ENCODE peak calls at places on chromosomes 7 and 10, in nine cellular contexts. One of them, this sample, is unnamed. For H4K20me1, the result is how much of the 10 kb centered on the place peaks cover.

GRCh38 chr7:103731169-103731568 is 258.3 kb downstream of the RELN start:
- DNase-seq in GM12878: no peak
- DNase-seq in fibroblast of lung: no peak
- DNase-seq in PC-9: no peak
- DNase-seq in SK-N-SH: no peak
- DNase-seq in IMR-90: no peak
- DNase-seq in H1: no peak
- DNase-seq in neural progenitor cell: no peak
- DNase-seq in GM23338: no peak
- DNase-seq in this sample: no peak

GRCh38 chr7:139602143-139602722 is 78.7 kb downstream of the CLEC2L start:
- DNase-seq in GM12878: no peak
- DNase-seq in fibroblast of lung: peak
- DNase-seq in PC-9: no peak
- DNase-seq in SK-N-SH: peak
- DNase-seq in IMR-90: peak
- DNase-seq in H1: no peak
- DNase-seq in neural progenitor cell: peak
- DNase-seq in GM23338: peak
- DNase-seq in this sample: peak

GRCh38 chr7:1742555-1743303 is 72.7 kb downstream of the ELFN1 start:
- DNase-seq in GM12878: no peak
- DNase-seq in fibroblast of lung: peak
- DNase-seq in PC-9: no peak
- DNase-seq in SK-N-SH: peak
- DNase-seq in IMR-90: peak
- DNase-seq in H1: no peak
- DNase-seq in neural progenitor cell: no peak
- DNase-seq in GM23338: no peak
- DNase-seq in this sample: no peak

GRCh38 chr10:101043356-101043707 is 12.3 kb downstream of the SFXN3 start:
- DNase-seq in GM12878: no peak
- DNase-seq in fibroblast of lung: no peak
- DNase-seq in PC-9: no peak
- DNase-seq in SK-N-SH: no peak
- DNase-seq in IMR-90: no peak
- DNase-seq in H1: no peak
- DNase-seq in neural progenitor cell: no peak
- DNase-seq in GM23338: no peak
- DNase-seq in this sample: no peak

GRCh38 chr7:2131341-2131740 is 101.4 kb downstream of the MAD1L1 start:
- DNase-seq in GM12878: no peak
- DNase-seq in fibroblast of lung: no peak
- DNase-seq in PC-9: no peak
- DNase-seq in SK-N-SH: no peak
- DNase-seq in IMR-90: no peak
- DNase-seq in H1: no peak
- DNase-seq in neural progenitor cell: no peak
- DNase-seq in GM23338: no peak
- DNase-seq in this sample: no peak

GRCh38 chr7:55546826-55547225 is 25.5 kb downstream of the VOPP1 start:
- DNase-seq in GM12878: no peak
- DNase-seq in fibroblast of lung: peak
- DNase-seq in PC-9: peak
- DNase-seq in SK-N-SH: peak
- DNase-seq in IMR-90: peak
- DNase-seq in H1: no peak
- DNase-seq in neural progenitor cell: no peak
- DNase-seq in GM23338: no peak
- DNase-seq in this sample: no peak

GRCh38 chr7:43735802-43736603 is 6.7 kb upstream of the COA1 start:
- DNase-seq in GM12878: peak
- DNase-seq in fibroblast of lung: peak
- DNase-seq in PC-9: no peak
- DNase-seq in SK-N-SH: no peak
- DNase-seq in IMR-90: peak
- DNase-seq in H1: no peak
- DNase-seq in neural progenitor cell: no peak
- DNase-seq in GM23338: no peak
- DNase-seq in this sample: no peak

GRCh38 chr10:79475877-79476276 is 30.5 kb upstream of the ZCCHC24 start:
- DNase-seq in GM12878: no peak
- DNase-seq in fibroblast of lung: no peak
- DNase-seq in PC-9: no peak
- DNase-seq in SK-N-SH: no peak
- DNase-seq in IMR-90: no peak
- DNase-seq in H1: no peak
- DNase-seq in neural progenitor cell: no peak
- DNase-seq in GM23338: no peak
- DNase-seq in this sample: no peak

GRCh38 chr10:75048669-75049098 is 62.8 kb upstream of the SAMD8 start:
- DNase-seq in GM12878: no peak
- DNase-seq in fibroblast of lung: no peak
- DNase-seq in PC-9: no peak
- DNase-seq in SK-N-SH: no peak
- DNase-seq in IMR-90: peak
- DNase-seq in H1: no peak
- DNase-seq in neural progenitor cell: no peak
- DNase-seq in GM23338: no peak
- DNase-seq in this sample: no peak

GRCh38 chr7:79401254-79401653 is 52.2 kb downstream of the MAGI2 start:
- DNase-seq in GM12878: no peak
- DNase-seq in fibroblast of lung: no peak
- DNase-seq in PC-9: no peak
- DNase-seq in SK-N-SH: no peak
- DNase-seq in IMR-90: no peak
- DNase-seq in H1: no peak
- DNase-seq in neural progenitor cell: no peak
- DNase-seq in GM23338: no peak
- DNase-seq in this sample: no peak

GRCh38 chr7:90842430-90842788 is 246.3 kb downstream of the CDK14 start:
- DNase-seq in GM12878: no peak
- DNase-seq in fibroblast of lung: no peak
- DNase-seq in PC-9: no peak
- DNase-seq in SK-N-SH: no peak
- DNase-seq in IMR-90: no peak
- DNase-seq in H1: no peak
- DNase-seq in neural progenitor cell: no peak
- DNase-seq in GM23338: no peak
- DNase-seq in this sample: peak

DNA sequence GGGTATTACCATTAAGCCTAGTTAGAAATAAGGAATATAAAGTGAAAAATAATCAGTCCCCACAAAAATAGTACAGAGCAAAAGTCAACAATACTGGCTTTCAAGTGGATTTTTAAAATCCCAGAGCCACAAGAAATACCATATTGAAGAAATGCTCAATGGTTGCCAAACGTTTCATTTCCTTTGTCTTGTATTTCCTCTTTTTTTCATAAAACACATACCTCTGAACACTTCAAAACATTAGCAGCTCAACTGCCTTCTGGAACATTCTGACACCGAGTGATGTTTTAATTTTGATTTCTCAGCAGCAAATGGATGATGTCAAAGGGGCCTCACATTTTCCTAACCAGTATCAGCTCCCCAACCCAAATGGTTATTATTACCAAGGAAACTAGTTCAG is 10.5 kb downstream of the NOD1 start:
- DNase-seq in GM12878: no peak
- DNase-seq in fibroblast of lung: no peak
- DNase-seq in PC-9: no peak
- DNase-seq in SK-N-SH: no peak
- DNase-seq in IMR-90: no peak
- DNase-seq in H1: no peak
- DNase-seq in neural progenitor cell: no peak
- DNase-seq in GM23338: no peak
- DNase-seq in this sample: peak
- H3K4me3 ChIP-seq in GM12878: no peak
- H3K4me3 ChIP-seq in fibroblast of lung: no peak
- H3K4me3 ChIP-seq in PC-9: no peak
- H3K4me3 ChIP-seq in SK-N-SH: no peak
- H3K4me3 ChIP-seq in IMR-90: no peak
- H3K4me3 ChIP-seq in H1: no peak
- H3K4me3 ChIP-seq in neural progenitor cell: no peak
- H3K4me3 ChIP-seq in GM23338: no peak
- H3K4me3 ChIP-seq in this sample: no peak

GRCh38 chr10:107056160-107056559 is 108.3 kb downstream of the SORCS1 start:
- DNase-seq in GM12878: no peak
- DNase-seq in fibroblast of lung: no peak
- DNase-seq in PC-9: no peak
- DNase-seq in SK-N-SH: no peak
- DNase-seq in IMR-90: no peak
- DNase-seq in H1: no peak
- DNase-seq in neural progenitor cell: no peak
- DNase-seq in GM23338: no peak
- DNase-seq in this sample: no peak
- H3K4me2 ChIP-seq in GM12878: no peak
- H3K4me2 ChIP-seq in fibroblast of lung: no peak
- H3K4me2 ChIP-seq in PC-9: no peak
- H3K4me2 ChIP-seq in SK-N-SH: no peak
- H3K4me2 ChIP-seq in IMR-90: no peak
- H3K4me2 ChIP-seq in H1: no peak
- H3K4me2 ChIP-seq in neural progenitor cell: no peak
- H3K4me2 ChIP-seq in GM23338: no peak
- H3K4me2 ChIP-seq in this sample: no peak

DNA sequence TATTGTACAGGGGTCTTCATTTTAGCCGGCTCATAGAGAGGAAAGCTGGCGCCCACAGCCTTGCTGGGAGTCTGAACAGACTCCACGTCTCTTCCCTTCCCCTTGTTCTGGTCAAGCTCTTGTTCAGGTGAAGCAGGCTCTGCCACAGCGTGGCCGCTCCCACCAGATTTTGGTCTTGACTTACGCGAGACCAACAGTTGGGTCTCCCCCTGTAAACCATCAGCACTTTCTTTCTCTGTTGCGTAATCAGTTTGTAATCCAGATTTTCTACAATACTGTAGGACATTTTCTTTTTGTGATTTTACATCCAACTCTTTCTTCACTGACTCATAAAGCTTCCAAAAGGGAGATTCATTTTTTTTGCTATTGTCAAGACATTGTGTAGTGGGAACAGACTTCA is 10.9 kb downstream of the MKI67 start:
- DNase-seq in GM12878: no peak
- DNase-seq in fibroblast of lung: no peak
- DNase-seq in PC-9: no peak
- DNase-seq in SK-N-SH: no peak
- DNase-seq in IMR-90: no peak
- DNase-seq in H1: no peak
- DNase-seq in neural progenitor cell: no peak
- DNase-seq in GM23338: no peak
- DNase-seq in this sample: no peak
- H4K20me1 ChIP-seq in GM12878: under half
- H4K20me1 ChIP-seq in fibroblast of lung: under half
- H4K20me1 ChIP-seq in PC-9: under half
- H4K20me1 ChIP-seq in SK-N-SH: under half
- H4K20me1 ChIP-seq in IMR-90: under half
- H4K20me1 ChIP-seq in H1: under half
- H4K20me1 ChIP-seq in neural progenitor cell: under half
- H4K20me1 ChIP-seq in GM23338: under half
- H4K20me1 ChIP-seq in this sample: under half

DNA sequence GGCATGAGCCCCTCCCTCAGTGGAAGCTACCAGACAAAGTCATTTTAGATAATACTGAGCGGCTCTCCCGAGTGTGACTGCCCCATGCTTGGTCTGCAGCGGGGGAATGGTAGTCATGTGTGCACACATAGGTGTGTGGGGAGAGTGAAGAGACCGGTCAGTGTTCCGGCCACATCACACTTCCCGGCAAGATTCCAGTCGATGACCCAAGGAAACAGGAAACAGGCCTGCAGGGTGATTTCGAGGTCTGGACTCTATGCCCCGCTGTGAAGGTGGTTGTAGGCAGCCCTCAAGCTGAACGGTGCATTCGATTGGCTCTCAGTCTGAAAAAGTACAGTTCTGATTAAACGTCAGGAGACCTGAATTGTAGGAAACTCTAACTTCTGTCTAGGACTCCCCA is 73.2 kb downstream of the SYPL1 start:
- DNase-seq in GM12878: no peak
- DNase-seq in fibroblast of lung: no peak
- DNase-seq in PC-9: no peak
- DNase-seq in SK-N-SH: no peak
- DNase-seq in IMR-90: no peak
- DNase-seq in H1: no peak
- DNase-seq in neural progenitor cell: no peak
- DNase-seq in GM23338: no peak
- DNase-seq in this sample: no peak
- H3K4me3 ChIP-seq in GM12878: no peak
- H3K4me3 ChIP-seq in fibroblast of lung: no peak
- H3K4me3 ChIP-seq in PC-9: no peak
- H3K4me3 ChIP-seq in SK-N-SH: no peak
- H3K4me3 ChIP-seq in IMR-90: no peak
- H3K4me3 ChIP-seq in H1: no peak
- H3K4me3 ChIP-seq in neural progenitor cell: no peak
- H3K4me3 ChIP-seq in GM23338: no peak
- H3K4me3 ChIP-seq in this sample: no peak

DNA sequence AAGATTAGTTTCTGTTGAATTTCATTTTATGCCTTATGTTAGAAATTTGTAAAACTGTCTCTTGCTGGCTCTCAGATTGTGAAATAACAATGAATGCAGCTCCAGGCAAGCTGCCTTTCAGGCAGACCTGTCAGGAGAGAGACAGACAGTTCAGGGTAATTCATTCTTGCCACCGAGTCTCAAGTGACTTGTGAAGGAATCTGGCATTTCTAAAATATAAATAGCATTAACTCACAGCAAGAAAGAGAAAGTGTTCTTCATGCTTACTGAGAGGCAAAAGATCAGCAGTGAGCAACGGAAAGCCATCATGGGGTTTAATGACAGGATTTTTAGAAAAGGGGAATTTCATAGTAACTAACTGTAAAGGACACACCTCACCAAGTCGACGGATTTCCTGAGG is 442.3 kb upstream of the AKR1E2 start:
- DNase-seq in GM12878: no peak
- DNase-seq in fibroblast of lung: peak
- DNase-seq in PC-9: no peak
- DNase-seq in SK-N-SH: no peak
- DNase-seq in IMR-90: peak
- DNase-seq in H1: no peak
- DNase-seq in neural progenitor cell: no peak
- DNase-seq in GM23338: no peak
- DNase-seq in this sample: no peak
- H3K4me2 ChIP-seq in GM12878: no peak
- H3K4me2 ChIP-seq in fibroblast of lung: peak
- H3K4me2 ChIP-seq in PC-9: no peak
- H3K4me2 ChIP-seq in SK-N-SH: no peak
- H3K4me2 ChIP-seq in IMR-90: peak
- H3K4me2 ChIP-seq in H1: no peak
- H3K4me2 ChIP-seq in neural progenitor cell: no peak
- H3K4me2 ChIP-seq in GM23338: no peak
- H3K4me2 ChIP-seq in this sample: no peak